ENCODE peak calls at places on chromosomes 6 and 20, in eight cellular contexts. A is mucosa of gallbladder; U is SK-MEL-5; I is transverse colon; X is head of caudate nucleus; N is fibroblast of pulmonary artery; L is stimulated activated naive CD8-positive, alpha-beta T cell treated with anti-CD3 and anti-CD28 coated beads, Interleukin-15, Interleukin-2, amounts not matched to agents 100 U/mL and 50 U/mL, for 24 hours; G is cardiac fibroblast. V is an unnamed sample.

GRCh38 chr6:38871745-38872568 is 156.8 kb downstream of the DNAH8 start:
- DNase-seq in N (peak; percentile 61), U (peak; percentile 68), G (peak; percentile 61), L (peak; percentile 73), I (peak; percentile 47), A (peak; percentile 62), X (peak; percentile 41), V (peak; percentile 60)

GRCh38 chr20:63441777-63442493 is 30.5 kb downstream of the KCNQ2 start:
- DNase-seq in G (peak; percentile 40), N (peak; percentile 33), I (peak; percentile 51), U (peak; percentile 77), L (peak; percentile 80), A (peak; percentile 47), X (peak; percentile 68), V (peak; percentile 8)

GRCh38 chr6:117676577-117677218 is 1.4 kb downstream of the NUS1 start:
- DNase-seq in I (no peak), N (no peak), A (no peak), X (no peak), G (no peak), U (no peak), L (no peak), V (peak; percentile 10)

GRCh38 chr6:52420668-52421358 is 671 bp downstream of the EFHC1 start:
- DNase-seq in A (peak; percentile 23), X (peak; percentile 39), L (no peak), N (peak; percentile 33), I (peak; percentile 20), U (peak; percentile 45), G (peak; percentile 48), V (peak; percentile 52)

GRCh38 chr6:49733680-49734079 is 10.5 kb downstream of the CRISP3 start:
- DNase-seq in N (no peak), I (no peak), X (no peak), G (no peak), L (no peak), U (no peak), A (no peak), V (no peak)

GRCh38 chr6:128919412-128919811 is 36.5 kb downstream of the LAMA2 start:
- DNase-seq in I (no peak), A (no peak), X (no peak), G (peak; percentile 9), N (peak; percentile 13), U (no peak), L (no peak), V (peak; percentile 28)

GRCh38 chr6:158536084-158536890 is 23.6 kb upstream of the TMEM181 start:
- DNase-seq in N (peak; percentile 80), G (peak; percentile 77), I (peak; percentile 79), A (peak; percentile 75), X (peak; percentile 55), U (peak; percentile 56), L (peak; percentile 75), V (peak; percentile 68)

GRCh38 chr6:20681243-20681684 is 147.0 kb downstream of the CDKAL1 start:
- DNase-seq in N (no peak), X (no peak), L (no peak), U (no peak), A (no peak), G (no peak), I (no peak), V (no peak)

GRCh38 chr20:32685541-32686529 is 12.1 kb upstream of the C20orf203 start:
- DNase-seq in N (peak; percentile 68), X (no peak), A (no peak), U (no peak), L (no peak), G (peak; percentile 86), I (no peak), V (peak; percentile 84)

GRCh38 chr6:41373367-41373918 is 38.0 kb downstream of the NCR2 start:
- DNase-seq in L (peak; percentile 8), X (no peak), I (no peak), N (no peak), G (no peak), U (no peak), A (no peak), V (no peak)

GRCh38 chr20:19096847-19097246 is 115.6 kb upstream of the SLC24A3 start:
- DNase-seq in U (no peak), G (no peak), A (no peak), I (no peak), X (no peak), N (no peak), L (no peak), V (no peak)